ENCODE peak calls at places on chromosomes 13 and 19, in four cellular contexts. M, Z, O and P are unnamed samples.

GRCh38 chr19:5170329-5170745 is 170.3 kb downstream of the PTPRS start:
- DNase-seq in M (no peak), Z (no peak), O (no peak), P (peak; percentile 38)

GRCh38 chr19:14006085-14006765 is at the start of gene RFX1:
- DNase-seq in M (peak; percentile 100), Z (peak; percentile 100), O (peak; percentile 100), P (peak; percentile 100)

GRCh38 chr13:112142401-112142930 is 75.5 kb downstream of the SOX1 start:
- DNase-seq in M (no peak), Z (no peak), O (no peak), P (no peak)

GRCh38 chr19:3098515-3099346 is 4.6 kb downstream of the GNA11 start:
- DNase-seq in M (peak; percentile 74), Z (peak; percentile 79), O (no peak), P (peak; percentile 67)

GRCh38 chr13:99404005-99404755 is 97.0 kb upstream of the GPR183 start:
- DNase-seq in M (no peak), Z (peak; percentile 56), O (no peak), P (no peak)

GRCh38 chr19:14686411-14686810 is 3.4 kb upstream of the ZNF333 start:
- DNase-seq in M (no peak), Z (no peak), O (peak; percentile 29), P (no peak)

GRCh38 chr13:38763446-38764381 is 76.8 kb downstream of the FREM2 start:
- DNase-seq in M (no peak), Z (no peak), O (no peak), P (peak; percentile 38)

GRCh38 chr13:21338651-21339278 is 120.3 kb downstream of the ZDHHC20 start:
- DNase-seq in M (no peak), Z (no peak), O (no peak), P (no peak)

GRCh38 chr13:72983085-72983768 is 75.6 kb upstream of the KLF5 start:
- DNase-seq in M (no peak), Z (no peak), O (no peak), P (peak; percentile 41)

GRCh38 chr13:106899444-106899843 is 331.5 kb upstream of the ARGLU1 start:
- DNase-seq in M (no peak), Z (no peak), O (no peak), P (peak; percentile 10)

GRCh38 chr13:33723365-33723764 is 94.6 kb upstream of the RFC3 start:
- DNase-seq in M (no peak), Z (no peak), O (no peak), P (no peak)

GRCh38 chr13:110396913-110397379 is 89.9 kb downstream of the COL4A2 start:
- DNase-seq in M (peak; percentile 89), Z (peak; percentile 99), O (no peak), P (peak; percentile 79)

GRCh38 chr13:33233547-33233946 is 52.0 kb downstream of the STARD13 start:
- DNase-seq in M (no peak), Z (no peak), O (no peak), P (peak; percentile 45)

GRCh38 chr13:109370486-109370885 is 415.9 kb downstream of the IRS2 start:
- DNase-seq in M (no peak), Z (no peak), O (no peak), P (no peak)

GRCh38 chr13:109781384-109782065 is 4.9 kb downstream of the IRS2 start:
- DNase-seq in M (no peak), Z (no peak), O (no peak), P (no peak)

GRCh38 chr13:60351326-60351725 is 45.7 kb upstream of the TDRD3 start:
- DNase-seq in M (no peak), Z (no peak), O (no peak), P (no peak)

GRCh38 chr19:47111081-47111589 is 2.4 kb downstream of the ZC3H4 start:
- DNase-seq in M (no peak), Z (no peak), O (no peak), P (peak; percentile 31)

GRCh38 chr19:57888107-57888493 is 737 bp downstream of the ZNF814 start:
- DNase-seq in M (no peak), Z (no peak), O (no peak), P (no peak)

GRCh38 chr19:56146904-56147303 is 5.8 kb downstream of the ZNF444 start:
- DNase-seq in M (no peak), Z (no peak), O (no peak), P (peak; percentile 57)

GRCh38 chr13:51520524-51520923 is 63.7 kb upstream of the WDFY2 start:
- DNase-seq in M (no peak), Z (no peak), O (no peak), P (peak; percentile 25)

GRCh38 chr13:50888362-50888761 is 21.2 kb upstream of the RNASEH2B start:
- DNase-seq in M (no peak), Z (no peak), O (no peak), P (no peak)

GRCh38 chr13:68257111-68257842 is 1027.1 kb upstream of the PCDH9 start:
- DNase-seq in M (no peak), Z (no peak), O (no peak), P (no peak)

GRCh38 chr19:43820098-43820860 is 6.8 kb upstream of the ZNF283 start:
- DNase-seq in M (peak; percentile 41), Z (peak; percentile 65), O (no peak), P (peak; percentile 25)

GRCh38 chr13:27425151-27425917 is 915 bp downstream of the GTF3A start:
- DNase-seq in M (no peak), Z (no peak), O (no peak), P (no peak)

GRCh38 chr13:111568290-111568689 is 247.8 kb downstream of the TEX29 start:
- DNase-seq in M (no peak), Z (no peak), O (no peak), P (no peak)

GRCh38 chr13:25819856-25820530 is 231.8 kb downstream of the SHISA2 start:
- DNase-seq in M (no peak), Z (no peak), O (no peak), P (no peak)

GRCh38 chr19:55383789-55384575 is at the start of gene TMEM238:
- DNase-seq in M (peak; percentile 62), Z (peak; percentile 78), O (no peak), P (peak; percentile 77)

GRCh38 chr13:110835721-110836599 is 78.9 kb downstream of the ANKRD10 start:
- DNase-seq in M (no peak), Z (no peak), O (no peak), P (no peak)

GRCh38 chr19:35797663-35798062 is 15.0 kb downstream of the PRODH2 start:
- DNase-seq in M (no peak), Z (no peak), O (no peak), P (peak; percentile 44)

GRCh38 chr19:12667903-12668302 is 1.3 kb downstream of the WDR83 start:
- DNase-seq in M (no peak), Z (no peak), O (no peak), P (no peak)

GRCh38 chr13:80586356-80586755 is 245.4 kb upstream of the SPRY2 start:
- DNase-seq in M (no peak), Z (no peak), O (no peak), P (no peak)

DNA sequence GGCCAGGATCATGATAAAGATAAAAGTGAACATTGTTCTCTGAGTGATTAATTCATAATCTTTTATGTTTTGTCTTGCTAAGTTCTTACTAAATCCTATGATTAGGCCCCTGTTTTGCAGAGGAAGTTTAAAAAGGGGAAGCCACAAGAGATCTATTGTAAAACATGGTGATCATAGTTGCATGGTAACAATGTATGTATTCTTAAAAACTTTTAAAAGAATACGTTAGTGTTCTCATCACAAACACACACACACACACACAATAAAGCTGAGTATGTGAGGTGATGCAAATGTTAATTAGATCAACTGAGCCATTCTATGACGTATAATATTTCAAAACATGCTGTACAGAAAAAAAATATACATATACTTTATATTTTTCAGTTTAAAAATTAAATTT is 51.2 kb downstream of the MBD3L2B start:
- DNase-seq in M (no peak), Z (no peak), O (no peak), P (no peak)
- H3K9me3 ChIP-seq in M (no peaks in the 10 kb centered on the region), Z (no peaks in the 10 kb centered on the region), O (no peaks in the 10 kb centered on the region), P (no peaks in the 10 kb centered on the region)

GRCh38 chr13:48126944-48127814 is 32.3 kb upstream of the MED4 start:
- DNase-seq in M (peak; percentile 60), Z (peak; percentile 80), O (peak; percentile 59), P (peak; percentile 50)

GRCh38 chr13:48138270-48138669 is 43.4 kb upstream of the MED4 start:
- DNase-seq in M (no peak), Z (no peak), O (no peak), P (no peak)

GRCh38 chr13:48131481-48131992 is 36.6 kb upstream of the MED4 start:
- DNase-seq in M (no peak), Z (no peak), O (no peak), P (no peak)

GRCh38 chr13:48132961-48133360 is 38.1 kb upstream of the MED4 start:
- DNase-seq in M (no peak), Z (no peak), O (no peak), P (no peak)
- H3K27ac ChIP-seq in M (no peak overlapping the region), Z (no peak overlapping the region), O (no peak overlapping the region), P (no peak overlapping the region)

DNA sequence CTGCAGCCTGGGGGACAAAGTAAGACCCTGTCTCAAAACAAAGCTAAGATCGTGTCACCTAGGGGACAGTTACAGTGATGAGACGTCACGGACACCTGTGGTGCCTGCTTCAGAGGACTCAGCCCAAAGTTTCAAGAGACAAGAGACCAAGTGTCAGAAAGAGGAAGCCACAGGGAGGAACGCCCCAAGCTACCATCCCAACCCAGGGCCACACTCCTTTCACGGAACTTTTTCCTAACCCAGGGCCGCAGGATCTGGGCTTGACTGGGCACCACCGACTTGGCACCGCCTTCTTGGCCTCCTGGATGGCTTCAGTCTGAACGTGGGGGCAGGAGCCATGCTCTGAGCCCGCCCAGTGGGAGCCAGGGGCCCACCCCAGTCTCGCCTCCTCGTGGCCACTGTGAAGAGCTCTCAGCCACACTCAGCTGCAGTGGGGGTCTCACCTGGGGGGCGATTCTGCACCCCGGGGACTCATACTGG is 8.5 kb downstream of the MOB3A start:
- DNase-seq in M (no peak), Z (no peak), O (no peak), P (no peak)
- H3K4me1 ChIP-seq in M (peaks cover 30% of the 10 kb centered on the region), Z (peaks cover 22% of the 10 kb centered on the region), O (peaks cover 36% of the 10 kb centered on the region), P (peaks cover 9% of the 10 kb centered on the region)

GRCh38 chr19:15893498-15893897 is 4.4 kb downstream of the CYP4F2 start:
- DNase-seq in M (no peak), Z (no peak), O (no peak), P (no peak)
- H3K9me3 ChIP-seq in M (no peaks in the 10 kb centered on the region), Z (no peaks in the 10 kb centered on the region), O (no peaks in the 10 kb centered on the region), P (no peaks in the 10 kb centered on the region)

GRCh38 chr13:77312311-77312710 is 14.6 kb downstream of the MYCBP2 start:
- DNase-seq in M (no peak), Z (no peak), O (no peak), P (no peak)

GRCh38 chr13:77310579-77311279 is 16.2 kb downstream of the MYCBP2 start:
- DNase-seq in M (no peak), Z (no peak), O (no peak), P (no peak)

GRCh38 chr13:77306458-77306857 is 20.4 kb downstream of the MYCBP2 start:
- DNase-seq in M (no peak), Z (no peak), O (no peak), P (no peak)

GRCh38 chr13:77310161-77310560 is 16.7 kb downstream of the MYCBP2 start:
- DNase-seq in M (no peak), Z (no peak), O (no peak), P (no peak)

GRCh38 chr13:77309254-77309653 is 17.6 kb downstream of the MYCBP2 start:
- DNase-seq in M (no peak), Z (no peak), O (no peak), P (no peak)
- H3K27ac ChIP-seq in M (no peak overlapping the region), Z (no peak overlapping the region), O (no peak overlapping the region), P (no peak overlapping the region)

GRCh38 chr19:39160523-39160861 is 34.9 kb downstream of the PAK4 start:
- DNase-seq in M (peak; percentile 46), Z (peak; percentile 78), O (no peak), P (no peak)
- H3K4me1 ChIP-seq in M (no peaks in the 10 kb centered on the region), Z (peaks cover 36% of the 10 kb centered on the region), O (peaks cover 16% of the 10 kb centered on the region), P (peaks cover 76% of the 10 kb centered on the region)